ENCODE peak calls at places on chromosomes 6 and 20, in seven cellular contexts. O is PC-3, S is neural progenitor cell, U is DND-41, P is fibroblast of lung, V is A673, B is H1. Y is an unnamed sample.

GRCh38 chr6:164911873-164912580 is 397.4 kb downstream of the C6orf118 start:
- DNase-seq in P (no peak), B (no peak), S (no peak), O (no peak), V (no peak), U (no peak), Y (no peak)

GRCh38 chr6:158213925-158214674 is 46.0 kb downstream of the GTF2H5 start:
- DNase-seq in S (peak), V (peak), O (peak), P (peak), U (peak), B (no peak), Y (peak)

GRCh38 chr20:47475419-47476044 is 26.2 kb upstream of the NCOA3 start:
- DNase-seq in S (no peak), O (no peak), P (no peak), U (no peak), V (no peak), B (no peak), Y (no peak)

GRCh38 chr20:24470031-24470781 is 777 bp downstream of the SYNDIG1 start:
- DNase-seq in P (peak), B (no peak), S (peak), O (no peak), U (no peak), V (peak), Y (peak)

GRCh38 chr20:11852801-11853200 is 64.9 kb upstream of the BTBD3 start:
- DNase-seq in U (no peak), V (no peak), S (no peak), O (peak), B (no peak), P (peak), Y (peak)

GRCh38 chr6:134003542-134003951 is 48.9 kb downstream of the SLC2A12 start:
- DNase-seq in V (no peak), B (no peak), U (no peak), O (peak), P (peak), S (peak), Y (no peak)

GRCh38 chr6:134669531-134669930 is 280.4 kb downstream of the ALDH8A1 start:
- DNase-seq in S (no peak), U (no peak), P (no peak), V (no peak), B (no peak), O (no peak), Y (no peak)

GRCh38 chr6:81861281-81861680 is 108.8 kb upstream of the TENT5A start:
- DNase-seq in V (no peak), P (no peak), U (no peak), O (no peak), B (no peak), S (no peak), Y (no peak)

GRCh38 chr20:51735728-51736600 is 32.2 kb downstream of the ATP9A start:
- DNase-seq in V (no peak), S (no peak), O (peak), P (no peak), U (no peak), B (no peak), Y (no peak)

GRCh38 chr20:51740838-51741237 is 27.4 kb downstream of the ATP9A start:
- DNase-seq in B (no peak), O (no peak), V (no peak), S (no peak), U (no peak), P (no peak), Y (no peak)

GRCh38 chr20:51736947-51737346 is 31.2 kb downstream of the ATP9A start:
- DNase-seq in B (no peak), P (no peak), O (no peak), V (no peak), U (no peak), S (no peak), Y (no peak)

GRCh38 chr20:51739722-51740249 is 28.4 kb downstream of the ATP9A start:
- DNase-seq in V (no peak), B (no peak), U (no peak), S (no peak), P (no peak), O (no peak), Y (no peak)

DNA sequence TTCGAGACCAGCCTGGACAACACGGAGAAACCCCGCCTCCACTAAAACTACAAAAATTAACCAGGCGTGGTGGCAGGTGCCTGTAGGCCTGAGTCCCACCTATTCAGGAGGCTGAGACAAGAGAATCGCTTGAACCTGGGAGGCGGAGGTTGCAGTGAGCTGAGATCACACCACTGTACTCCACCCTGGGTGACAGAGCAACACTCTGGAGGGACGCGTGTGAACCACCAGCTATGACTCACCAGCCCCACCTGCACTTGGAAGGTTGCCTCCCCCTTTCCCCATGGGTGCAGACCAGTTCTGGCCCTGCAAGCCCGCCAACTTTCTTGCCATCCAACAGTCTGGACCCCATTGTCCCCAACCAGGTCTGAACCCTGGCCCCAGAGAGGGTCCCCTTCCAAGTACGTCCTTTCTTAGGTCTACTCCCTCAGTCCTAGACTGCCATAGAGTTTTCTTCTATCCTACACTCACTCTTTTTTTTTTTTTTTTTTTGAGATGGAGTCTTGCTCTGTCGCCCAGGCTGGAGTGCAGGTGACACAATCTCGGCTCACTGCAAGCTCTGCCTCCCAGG is 29.2 kb downstream of the ATP9A start:
- DNase-seq in O (peak), U (no peak), S (no peak), P (peak), V (no peak), B (no peak), Y (no peak)
- TF ChIP-seq EZH2 in O (no peak), U (no peak), S (no peak), P (no peak), V (no peak), B (no peak), Y (no peak)

DNA sequence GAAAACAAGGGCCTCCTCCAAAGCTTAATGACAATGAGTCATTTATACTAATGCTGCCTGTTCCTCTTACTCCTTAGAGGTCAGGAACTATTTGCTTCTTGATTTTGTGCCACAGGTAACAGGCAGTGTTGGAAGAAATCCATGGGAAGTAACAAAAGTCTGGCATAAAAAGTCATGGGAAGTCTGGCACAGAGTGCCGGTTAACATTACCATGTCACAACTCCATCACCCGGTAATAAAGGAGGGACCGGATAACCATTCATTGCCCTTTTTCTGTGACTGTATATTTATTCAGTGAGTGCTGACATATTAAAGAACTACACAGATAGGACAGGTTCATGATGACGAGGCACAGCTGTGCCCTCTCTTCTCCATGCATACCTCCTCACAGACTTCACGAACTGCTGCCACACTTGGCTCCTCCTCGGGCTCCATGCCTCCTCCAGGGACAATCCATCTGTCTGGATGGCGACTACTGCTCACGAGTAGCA is 50.9 kb downstream of the NUDT3 start:
- DNase-seq in U (no peak), P (peak), B (no peak), S (no peak), O (peak), V (no peak), Y (peak)
- H3K4me3 ChIP-seq in U (no peak), P (no peak), B (no peak), S (no peak), O (peak), V (no peak), Y (no peak)

DNA sequence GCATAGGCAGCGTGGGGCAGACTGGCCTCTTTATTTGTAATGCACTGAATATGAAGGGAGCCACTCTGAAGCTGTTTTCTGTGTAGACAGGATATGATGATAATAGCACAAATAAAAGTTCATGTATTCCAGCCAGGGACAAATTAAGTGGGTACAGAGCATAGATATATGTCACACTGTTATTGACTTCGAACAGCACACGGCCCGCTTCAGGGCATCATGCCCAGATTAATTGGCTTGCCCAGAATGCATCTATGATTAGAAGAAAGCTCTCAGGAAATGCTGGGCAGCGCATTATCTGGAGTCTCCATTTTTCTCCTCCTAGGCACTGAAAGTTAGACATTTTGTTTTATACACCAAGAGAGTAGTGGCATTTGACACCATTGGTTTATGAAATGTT is 26.3 kb upstream of the SASH1 start:
- DNase-seq in P (no peak), B (no peak), O (no peak), S (no peak), U (no peak), V (peak), Y (no peak)
- H3K27ac ChIP-seq in P (no peak), B (no peak), O (no peak), S (no peak), U (no peak), V (no peak), Y (no peak)

GRCh38 chr6:43914272-43915147 is 144.5 kb downstream of the VEGFA start:
- DNase-seq in P (no peak), S (peak), V (no peak), O (no peak), B (no peak), U (no peak), Y (no peak)
- TF ChIP-seq EZH2 in P (no peak), S (no peak), V (no peak), O (no peak), B (no peak), U (no peak), Y (no peak)

DNA sequence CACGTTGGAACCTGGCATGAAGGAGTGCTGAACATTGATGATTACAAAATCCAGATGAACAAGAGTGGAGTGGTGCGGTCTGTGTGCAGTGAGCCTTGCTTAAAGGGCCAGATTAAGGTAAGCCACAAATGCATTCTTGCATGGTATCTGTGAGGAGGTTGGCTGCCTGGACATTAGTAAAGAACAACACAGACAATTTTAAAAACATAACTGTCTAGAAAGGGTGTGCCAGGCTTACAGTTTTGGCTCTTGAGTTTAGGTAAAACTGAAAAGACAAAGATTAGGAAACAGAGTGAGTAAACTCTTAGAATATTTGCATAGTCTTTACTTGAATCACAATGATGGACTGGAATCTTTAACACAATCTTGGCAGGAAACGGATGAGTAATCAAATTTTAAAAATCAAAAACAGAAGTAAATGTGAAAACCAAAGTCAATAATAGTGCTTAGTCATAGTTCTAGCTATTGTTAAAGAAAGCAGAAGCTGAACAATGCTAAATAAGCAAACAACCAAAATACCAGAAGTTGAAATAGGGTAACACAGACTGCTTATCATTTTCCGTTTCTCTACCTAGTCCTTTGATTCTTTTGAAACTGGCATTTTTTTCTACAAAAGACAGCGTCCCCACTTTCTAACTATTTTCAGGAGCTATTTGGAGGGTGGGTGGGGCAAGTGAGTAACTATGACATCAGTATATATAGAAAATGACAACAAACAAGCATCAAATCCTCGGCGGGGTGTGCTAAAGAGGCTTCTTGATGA is 185.9 kb upstream of the RAB32 start:
- DNase-seq in U (no peak), V (peak), O (peak), P (peak), B (no peak), S (no peak), Y (peak)
- H3K4me3 ChIP-seq in U (no peak), V (no peak), O (peak), P (no peak), B (no peak), S (no peak), Y (no peak)

DNA sequence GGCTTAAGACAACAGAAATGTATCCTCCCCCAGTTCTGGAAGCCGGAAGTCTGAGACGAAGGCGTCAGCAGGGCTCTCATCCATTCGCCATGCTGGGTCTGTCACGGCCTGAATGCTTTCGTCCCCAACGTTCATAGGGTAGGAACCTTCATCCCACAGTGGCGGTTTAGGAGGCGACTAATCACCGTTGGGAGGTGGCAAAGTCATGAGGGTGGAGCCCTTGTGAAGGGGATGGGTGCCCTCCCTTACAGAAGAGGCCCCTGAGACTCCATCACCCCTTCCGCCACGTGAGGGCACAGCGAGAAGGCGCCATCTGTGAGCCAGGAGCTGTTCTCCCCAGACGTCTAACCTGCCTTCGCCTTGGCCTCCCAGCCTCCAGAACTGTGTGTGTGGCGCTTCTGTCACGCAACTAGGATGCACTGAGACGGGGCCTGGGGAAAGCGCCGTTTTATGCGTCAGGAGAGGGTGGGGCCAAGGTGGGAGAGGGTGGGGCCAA is 250.4 kb downstream of the TTLL2 start:
- DNase-seq in O (no peak), B (no peak), U (no peak), V (no peak), P (no peak), S (no peak), Y (no peak)
- H3K27ac ChIP-seq in O (no peak), B (no peak), U (no peak), V (no peak), P (no peak), S (no peak), Y (no peak)

GRCh38 chr6:137495652-137496391 is 1.6 kb upstream of the OLIG3 start:
- DNase-seq in P (no peak), U (no peak), S (peak), V (no peak), O (no peak), B (no peak), Y (no peak)

GRCh38 chr6:137494967-137495595 is 887 bp upstream of the OLIG3 start:
- DNase-seq in U (no peak), V (no peak), B (no peak), S (peak), P (no peak), O (no peak), Y (no peak)

GRCh38 chr6:137493218-137494038 is 766 bp downstream of the OLIG3 start:
- DNase-seq in S (peak), V (no peak), P (no peak), B (no peak), O (no peak), U (no peak), Y (no peak)

GRCh38 chr6:137492771-137493217 is 1.4 kb downstream of the OLIG3 start:
- DNase-seq in V (no peak), S (no peak), U (no peak), P (no peak), O (no peak), B (no peak), Y (no peak)

GRCh38 chr6:137494281-137494966 is at the start of gene OLIG3:
- DNase-seq in O (no peak), P (no peak), S (peak), V (no peak), U (peak), B (no peak), Y (no peak)
- TF ChIP-seq EZH2 in O (no peak), P (peak), S (no peak), V (peak), U (no peak), B (no peak), Y (no peak)

Y was measured in mammary epithelial cell.